ENCODE peak calls at places on chromosomes 16 and 17, in nine cellular contexts. E is dorsolateral prefrontal cortex, U is ascending aorta, D is PC-9, Y is choroid plexus epithelial cell, X is endothelial cell, Z is heart left ventricle, L is fibroblast of the aortic adventitia, O is thoracic aorta. T is an unnamed sample.

GRCh38 chr16:66523861-66524354 is 26.0 kb downstream of the TK2 start:
- DNase-seq in E (no peak), U (no peak), D (no peak), Y (no peak), X (no peak), Z (no peak), L (no peak), O (no peak), T (no peak)

GRCh38 chr17:67759355-67760171 is 41.8 kb downstream of the NOL11 start:
- DNase-seq in E (no peak), U (no peak), D (no peak), Y (peak), X (no peak), Z (peak), L (peak), O (no peak), T (no peak)

GRCh38 chr16:80084614-80085013 is 456.2 kb upstream of the DYNLRB2 start:
- DNase-seq in E (no peak), U (peak), D (peak), Y (peak), X (peak), Z (peak), L (peak), O (no peak), T (no peak)

GRCh38 chr17:78785011-78785662 is 3.1 kb upstream of the CYTH1 start:
- DNase-seq in E (no peak), U (no peak), D (no peak), Y (no peak), X (no peak), Z (no peak), L (no peak), O (no peak), T (no peak)

GRCh38 chr16:55285586-55285985 is 38.4 kb upstream of the IRX6 start:
- DNase-seq in E (no peak), U (no peak), D (no peak), Y (no peak), X (no peak), Z (no peak), L (no peak), O (no peak), T (no peak)

GRCh38 chr17:9402590-9403199 is 172.9 kb downstream of the STX8 start:
- DNase-seq in E (no peak), U (no peak), D (peak), Y (peak), X (peak), Z (no peak), L (peak), O (no peak), T (no peak)

GRCh38 chr16:49951568-49952195 is 73.3 kb upstream of the CNEP1R1 start:
- DNase-seq in E (no peak), U (no peak), D (no peak), Y (no peak), X (no peak), Z (no peak), L (no peak), O (no peak), T (no peak)

GRCh38 chr17:49576121-49576905 is 642 bp downstream of the NXPH3 start:
- DNase-seq in E (no peak), U (no peak), D (peak), Y (peak), X (peak), Z (peak), L (peak), O (no peak), T (no peak)

GRCh38 chr17:74805543-74805991 is 29.4 kb upstream of the NAT9 start:
- DNase-seq in E (no peak), U (no peak), D (no peak), Y (no peak), X (no peak), Z (peak), L (no peak), O (no peak), T (no peak)

GRCh38 chr17:69654981-69655581 is 240.6 kb downstream of the MAP2K6 start:
- DNase-seq in E (no peak), U (no peak), D (no peak), Y (peak), X (no peak), Z (no peak), L (peak), O (no peak), T (no peak)

GRCh38 chr16:19700319-19700781 is 17.7 kb downstream of the KNOP1 start:
- DNase-seq in E (no peak), U (no peak), D (peak), Y (peak), X (no peak), Z (no peak), L (peak), O (no peak), T (no peak)

GRCh38 chr17:78736526-78737079 is 45.5 kb downstream of the CYTH1 start:
- DNase-seq in E (no peak), U (peak), D (peak), Y (no peak), X (no peak), Z (peak), L (peak), O (no peak), T (no peak)

GRCh38 chr17:58413684-58414083 is 3.6 kb downstream of the RNF43 start:
- DNase-seq in E (no peak), U (no peak), D (no peak), Y (no peak), X (no peak), Z (no peak), L (no peak), O (no peak), T (no peak)

GRCh38 chr16:27495191-27495590 is 54.5 kb downstream of the GTF3C1 start:
- DNase-seq in E (no peak), U (no peak), D (no peak), Y (peak), X (no peak), Z (no peak), L (peak), O (no peak), T (no peak)

GRCh38 chr17:43479948-43480347 is 3.8 kb upstream of the DHX8 start:
- DNase-seq in E (no peak), U (no peak), D (no peak), Y (no peak), X (no peak), Z (no peak), L (no peak), O (no peak), T (no peak)

GRCh38 chr17:12422632-12423031 is 243.1 kb upstream of the MYOCD start:
- DNase-seq in E (no peak), U (no peak), D (no peak), Y (no peak), X (no peak), Z (peak), L (no peak), O (no peak), T (peak)

GRCh38 chr16:3822366-3823045 is 58.0 kb downstream of the CREBBP start:
- DNase-seq in E (no peak), U (no peak), D (no peak), Y (peak), X (no peak), Z (no peak), L (peak), O (no peak), T (no peak)

GRCh38 chr17:77281904-77282367 is 141.2 kb downstream of the SEC14L1 start:
- DNase-seq in E (no peak), U (no peak), D (peak), Y (no peak), X (no peak), Z (no peak), L (no peak), O (no peak), T (no peak)

GRCh38 chr17:78237403-78238012 is 6.1 kb downstream of the TMEM235 start:
- DNase-seq in E (peak), U (no peak), D (no peak), Y (no peak), X (no peak), Z (no peak), L (no peak), O (no peak), T (no peak)

GRCh38 chr17:54982399-54982798 is 13.8 kb downstream of the STXBP4 start:
- DNase-seq in E (no peak), U (peak), D (no peak), Y (peak), X (no peak), Z (no peak), L (peak), O (peak), T (no peak)

GRCh38 chr16:9869776-9870175 is 312.5 kb downstream of the GRIN2A start:
- DNase-seq in E (no peak), U (no peak), D (no peak), Y (no peak), X (no peak), Z (peak), L (peak), O (no peak), T (peak)

GRCh38 chr17:14211246-14211645 is 25.4 kb downstream of the CDRT15 start:
- DNase-seq in E (no peak), U (no peak), D (no peak), Y (no peak), X (no peak), Z (no peak), L (no peak), O (no peak), T (no peak)

GRCh38 chr16:65698943-65699342 is 577.1 kb upstream of the CDH11 start:
- DNase-seq in E (no peak), U (no peak), D (no peak), Y (peak), X (no peak), Z (no peak), L (peak), O (no peak), T (no peak)

GRCh38 chr17:18353541-18353940 is 9.8 kb downstream of the SHMT1 start:
- DNase-seq in E (no peak), U (no peak), D (no peak), Y (no peak), X (no peak), Z (no peak), L (no peak), O (no peak), T (no peak)

GRCh38 chr16:78274771-78275170 is 175.3 kb downstream of the WWOX start:
- DNase-seq in E (no peak), U (no peak), D (no peak), Y (no peak), X (no peak), Z (no peak), L (no peak), O (no peak), T (no peak)

GRCh38 chr17:62739666-62740065 is 68.4 kb downstream of the MARCHF10 start:
- DNase-seq in E (no peak), U (no peak), D (no peak), Y (no peak), X (no peak), Z (no peak), L (no peak), O (no peak), T (no peak)

GRCh38 chr17:73801455-73802100 is 157.3 kb upstream of the SDK2 start:
- DNase-seq in E (no peak), U (peak), D (no peak), Y (no peak), X (no peak), Z (no peak), L (no peak), O (no peak), T (no peak)

GRCh38 chr16:4053663-4054479 is 62.4 kb downstream of the ADCY9 start:
- DNase-seq in E (no peak), U (peak), D (peak), Y (peak), X (no peak), Z (no peak), L (peak), O (peak), T (peak)

GRCh38 chr17:78953356-78954350 is 26.1 kb downstream of the LGALS3BP start:
- DNase-seq in E (no peak), U (no peak), D (no peak), Y (peak), X (no peak), Z (no peak), L (no peak), O (no peak), T (no peak)

GRCh38 chr17:9937164-9937835 is 32.2 kb upstream of the RCVRN start:
- DNase-seq in E (peak), U (no peak), D (no peak), Y (peak), X (no peak), Z (peak), L (peak), O (no peak), T (no peak)

GRCh38 chr16:3804426-3805016 is 76.0 kb downstream of the CREBBP start:
- DNase-seq in E (no peak), U (no peak), D (no peak), Y (peak), X (no peak), Z (no peak), L (no peak), O (no peak), T (no peak)

GRCh38 chr17:20184191-20184590 is 175.0 kb downstream of the SPECC1 start:
- DNase-seq in E (no peak), U (no peak), D (no peak), Y (no peak), X (no peak), Z (no peak), L (no peak), O (no peak), T (no peak)

GRCh38 chr17:68054296-68054900 is 18.9 kb downstream of the KPNA2 start:
- DNase-seq in E (no peak), U (peak), D (no peak), Y (peak), X (no peak), Z (no peak), L (peak), O (no peak), T (no peak)

GRCh38 chr16:3182608-3183444 is 5.2 kb upstream of the OR1F1 start:
- DNase-seq in E (no peak), U (no peak), D (peak), Y (peak), X (peak), Z (no peak), L (peak), O (no peak), T (no peak)

GRCh38 chr17:48439875-48440505 is 10.0 kb upstream of the SKAP1 start:
- DNase-seq in E (no peak), U (no peak), D (no peak), Y (peak), X (no peak), Z (no peak), L (no peak), O (no peak), T (peak)

GRCh38 chr16:58028168-58028455 is 2.6 kb downstream of the MMP15 start:
- DNase-seq in E (no peak), U (no peak), D (no peak), Y (no peak), X (no peak), Z (no peak), L (no peak), O (no peak), T (no peak)

DNA sequence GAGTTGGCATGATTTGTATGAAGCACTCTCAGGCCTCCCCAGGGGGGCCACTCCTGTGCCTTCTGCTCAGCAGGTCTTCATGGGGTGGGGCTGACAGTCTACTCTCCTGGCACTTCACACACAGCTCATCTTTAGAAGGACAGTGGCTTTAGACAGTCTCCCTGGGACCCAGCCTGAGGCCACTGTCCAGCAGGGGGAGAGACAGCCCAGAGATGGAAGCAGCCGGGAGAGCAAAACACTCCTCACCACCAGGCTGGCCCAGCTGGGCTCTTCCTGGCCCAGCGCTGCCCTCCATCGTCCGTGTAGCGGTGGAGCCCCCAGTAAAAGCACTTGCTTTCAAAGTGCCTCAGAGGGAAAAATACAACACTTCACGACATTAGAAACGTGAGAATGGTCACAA is 62.0 kb upstream of the CRHR1 start:
- DNase-seq in E (no peak), U (no peak), D (peak), Y (peak), X (peak), Z (no peak), L (no peak), O (no peak), T (no peak)
- TF ChIP-seq CTCF in E (peak), U (no peak), D (peak), Y (peak), X (peak), Z (peak), L (peak), O (no peak), T (no peak)

GRCh38 chr17:40178021-40178601 is 841 bp downstream of the RAPGEFL1 start:
- DNase-seq in E (no peak), U (no peak), D (no peak), Y (no peak), X (no peak), Z (no peak), L (no peak), O (no peak), T (no peak)
- TF ChIP-seq CTCF in E (no peak), U (no peak), D (no peak), Y (peak), X (no peak), Z (no peak), L (no peak), O (no peak), T (no peak)

DNA sequence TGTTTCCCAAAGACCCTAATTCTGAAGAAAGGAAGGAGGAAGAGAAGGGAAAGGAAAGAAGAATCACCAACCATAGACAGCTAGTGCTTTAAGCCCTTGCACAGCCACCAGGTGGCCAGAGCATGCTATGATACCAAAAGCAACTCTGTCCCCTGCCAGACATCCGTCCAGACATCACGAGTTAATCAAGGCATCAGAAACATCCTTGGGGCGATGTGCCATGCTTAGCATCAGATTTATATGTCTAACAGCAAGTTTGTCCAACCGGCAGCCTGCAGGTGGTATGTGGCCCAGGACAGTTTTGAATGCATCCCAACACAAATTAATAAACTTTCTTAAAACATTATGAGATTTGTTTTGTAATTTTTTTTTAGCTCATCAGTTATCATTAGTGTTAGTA is 2.9 kb upstream of the CRYBA1 start:
- DNase-seq in E (no peak), U (no peak), D (no peak), Y (peak), X (no peak), Z (no peak), L (no peak), O (no peak), T (peak)
- TF ChIP-seq CTCF in E (peak), U (no peak), D (peak), Y (peak), X (peak), Z (no peak), L (peak), O (no peak), T (peak)

GRCh38 chr17:28372203-28372944 is 880 bp downstream of the SARM1 start:
- DNase-seq in E (no peak), U (no peak), D (no peak), Y (peak), X (no peak), Z (no peak), L (peak), O (no peak), T (no peak)
- TF ChIP-seq CTCF in E (no peak), U (no peak), D (no peak), Y (no peak), X (no peak), Z (no peak), L (no peak), O (no peak), T (no peak)